ENCODE peak calls at places on chromosomes 7 and 10, in four cellular contexts. C, S, V and N are unnamed samples.

GRCh38 chr7:42549866-42550485 is 313.0 kb upstream of the GLI3 start:
- DNase-seq in C (no peak), S (no peak), V (no peak), N (no peak)

GRCh38 chr7:69412331-69413146 is 185.7 kb upstream of the AUTS2 start:
- DNase-seq in C (peak), S (no peak), V (no peak), N (no peak)

GRCh38 chr7:92633211-92633906 is 43.2 kb upstream of the FAM133B start:
- DNase-seq in C (no peak), S (no peak), V (no peak), N (no peak)

GRCh38 chr7:138002096-138002827 is 376 bp upstream of the CREB3L2 start:
- DNase-seq in C (peak), S (peak), V (peak), N (peak)

GRCh38 chr7:37031571-37032257 is 307.4 kb upstream of the AOAH start:
- DNase-seq in C (peak), S (peak), V (no peak), N (no peak)

GRCh38 chr10:34705563-34705962 is 109.5 kb downstream of the PARD3 start:
- DNase-seq in C (no peak), S (no peak), V (no peak), N (no peak)

GRCh38 chr7:142477079-142477651 is 219.3 kb upstream of the PRSS58 start:
- DNase-seq in C (no peak), S (no peak), V (no peak), N (no peak)

GRCh38 chr7:157949711-157950110 is 612.9 kb downstream of the DNAJB6 start:
- DNase-seq in C (no peak), S (no peak), V (no peak), N (no peak)

GRCh38 chr7:29980151-29980550 is 9.4 kb downstream of the SCRN1 start:
- DNase-seq in C (no peak), S (no peak), V (no peak), N (no peak)

GRCh38 chr7:27194002-27194352 is 5.9 kb downstream of the HOXA13 start:
- DNase-seq in C (no peak), S (no peak), V (no peak), N (no peak)
- H3K4me3 ChIP-seq in C (no peak), S (no peak), V (no peak), N (no peak)

GRCh38 chr7:26181474-26182227 is 18.9 kb downstream of the HNRNPA2B1 start:
- DNase-seq in C (no peak), S (no peak), V (no peak), N (no peak)
- H3K27ac ChIP-seq in C (no peak), S (no peak), V (no peak), N (no peak)

DNA sequence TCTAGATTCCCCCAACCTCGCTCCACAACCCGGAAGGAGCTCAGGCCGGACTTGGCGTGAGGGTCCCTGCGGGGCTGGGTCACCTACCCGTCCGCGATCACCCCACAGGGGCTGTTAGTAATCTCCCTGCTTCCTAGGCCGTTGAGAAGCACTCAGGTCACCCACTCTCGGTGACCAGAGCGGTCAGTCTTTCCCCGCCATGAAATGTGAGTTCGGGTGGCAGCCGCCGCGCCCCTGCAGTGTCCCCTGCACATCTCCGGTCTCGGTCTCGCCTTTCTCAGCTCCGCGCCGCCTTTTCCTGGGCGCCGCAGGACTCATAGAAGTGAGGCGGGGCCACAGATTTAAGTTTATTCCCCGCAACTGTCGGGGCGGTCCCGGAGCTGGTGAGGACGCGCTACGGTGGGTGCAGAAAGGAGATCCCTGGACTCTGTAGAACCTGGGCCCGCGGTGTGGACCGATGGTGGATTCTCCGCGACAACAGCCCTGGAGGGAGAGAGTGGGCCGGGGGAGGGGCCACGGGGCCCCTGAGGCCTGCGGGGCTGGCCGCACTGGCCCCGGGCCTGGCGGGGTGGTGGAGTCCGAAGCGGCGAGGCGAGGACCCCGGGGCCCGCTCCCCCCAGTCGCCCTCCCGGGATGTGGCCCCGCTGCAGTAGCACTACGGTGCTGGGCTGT is 4.5 kb downstream of the FEZF1 start:
- DNase-seq in C (no peak), S (peak), V (no peak), N (no peak)
- H3K4me3 ChIP-seq in C (peak), S (peak), V (no peak), N (no peak)

GRCh38 chr10:21530168-21530567 is 3.9 kb upstream of the MLLT10 start:
- DNase-seq in C (no peak), S (no peak), V (no peak), N (no peak)

GRCh38 chr10:21529236-21529910 is 3.9 kb upstream of the SKIDA1 start:
- DNase-seq in C (no peak), S (no peak), V (no peak), N (no peak)

GRCh38 chr10:21527634-21528451 is 2.4 kb upstream of the SKIDA1 start:
- DNase-seq in C (no peak), S (no peak), V (no peak), N (no peak)

GRCh38 chr10:21526952-21527633 is 1.6 kb upstream of the SKIDA1 start:
- DNase-seq in C (peak), S (no peak), V (peak), N (no peak)

DNA sequence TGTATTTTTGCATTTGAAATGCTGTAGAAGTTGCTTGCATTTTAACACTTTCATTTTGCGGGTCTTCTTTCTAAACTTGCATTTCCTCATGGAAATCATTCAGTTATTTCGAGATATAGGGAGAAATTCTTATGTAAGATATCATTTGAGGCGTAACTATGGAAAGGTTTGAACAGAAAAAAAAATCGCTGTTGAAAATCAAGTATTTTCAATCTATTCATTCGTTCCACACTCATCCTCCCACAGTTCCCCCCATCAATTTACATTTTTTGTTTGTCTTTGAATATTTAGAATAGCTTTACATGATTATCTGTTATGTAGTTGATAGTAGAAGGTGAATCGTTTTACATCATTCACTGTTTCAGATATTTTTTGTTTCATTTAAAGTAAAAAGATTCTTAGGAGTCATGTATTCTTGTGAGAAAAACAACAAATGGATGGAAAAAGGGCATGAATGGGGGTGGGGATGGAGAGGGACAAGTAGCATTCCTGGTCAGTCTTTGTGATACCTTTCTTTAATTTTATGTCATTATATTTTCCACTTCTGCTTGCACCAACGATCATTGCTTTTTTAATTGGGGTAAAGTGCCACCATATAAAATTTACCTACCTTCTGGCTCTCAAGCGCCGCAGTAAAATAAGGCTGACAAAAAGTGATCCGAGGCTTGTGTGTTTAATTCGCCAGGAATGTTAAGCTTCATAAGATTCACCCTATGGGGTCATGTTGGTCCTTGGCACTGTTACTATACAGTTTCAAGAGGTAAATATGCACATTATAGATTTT is 3.2 kb upstream of the SKIDA1 start:
- DNase-seq in C (no peak), S (no peak), V (no peak), N (no peak)
- H3K27ac ChIP-seq in C (peak), S (peak), V (no peak), N (no peak)